ENCODE peak calls at places on chromosomes 5 and 9, in six cellular contexts. One of them, this sample, is unnamed.

GRCh38 chr9:111731916-111732315 is 62.8 kb downstream of the SHOC1 start:
- DNase-seq in AG10803: peak; percentile 72
- DNase-seq in fibroblast of pulmonary artery: peak; percentile 29
- DNase-seq in right cardiac atrium: no peak
- DNase-seq in IMR-90: peak; percentile 11
- DNase-seq in hepatocyte: no peak
- DNase-seq in this sample: no peak

GRCh38 chr9:81782313-81782712 is 93.0 kb upstream of the TLE1 start:
- DNase-seq in hepatocyte: no peak
- DNase-seq in IMR-90: no peak
- DNase-seq in right cardiac atrium: no peak
- DNase-seq in fibroblast of pulmonary artery: no peak
- DNase-seq in AG10803: no peak
- DNase-seq in this sample: no peak

GRCh38 chr5:1124181-1125029 is 12.5 kb upstream of the SLC12A7 start:
- DNase-seq in fibroblast of pulmonary artery: no peak
- DNase-seq in IMR-90: no peak
- DNase-seq in right cardiac atrium: no peak
- DNase-seq in AG10803: no peak
- DNase-seq in hepatocyte: no peak
- DNase-seq in this sample: no peak

GRCh38 chr9:130368631-130369103 is 76.1 kb upstream of the ASS1 start:
- DNase-seq in IMR-90: no peak
- DNase-seq in fibroblast of pulmonary artery: no peak
- DNase-seq in hepatocyte: no peak
- DNase-seq in right cardiac atrium: no peak
- DNase-seq in AG10803: no peak
- DNase-seq in this sample: no peak

GRCh38 chr5:165119175-165119574 is 1613.8 kb downstream of the MAT2B start:
- DNase-seq in AG10803: no peak
- DNase-seq in IMR-90: no peak
- DNase-seq in fibroblast of pulmonary artery: no peak
- DNase-seq in right cardiac atrium: no peak
- DNase-seq in hepatocyte: no peak
- DNase-seq in this sample: no peak

GRCh38 chr5:177382423-177383029 is 1.7 kb upstream of the SLC34A1 start:
- DNase-seq in right cardiac atrium: no peak
- DNase-seq in fibroblast of pulmonary artery: peak; percentile 49
- DNase-seq in IMR-90: peak; percentile 18
- DNase-seq in hepatocyte: peak; percentile 40
- DNase-seq in AG10803: peak; percentile 30
- DNase-seq in this sample: no peak

GRCh38 chr5:60789541-60789940 is 54.5 kb downstream of the ELOVL7 start:
- DNase-seq in fibroblast of pulmonary artery: no peak
- DNase-seq in AG10803: no peak
- DNase-seq in hepatocyte: no peak
- DNase-seq in right cardiac atrium: no peak
- DNase-seq in IMR-90: no peak
- DNase-seq in this sample: no peak

GRCh38 chr9:93094294-93095204 is 1.5 kb upstream of the CARD19 start:
- DNase-seq in hepatocyte: no peak
- DNase-seq in AG10803: no peak
- DNase-seq in IMR-90: no peak
- DNase-seq in right cardiac atrium: peak; percentile 66
- DNase-seq in fibroblast of pulmonary artery: no peak
- DNase-seq in this sample: no peak

GRCh38 chr9:135239769-135240141 is 152.3 kb downstream of the OLFM1 start:
- DNase-seq in right cardiac atrium: no peak
- DNase-seq in IMR-90: no peak
- DNase-seq in AG10803: no peak
- DNase-seq in hepatocyte: no peak
- DNase-seq in fibroblast of pulmonary artery: no peak
- DNase-seq in this sample: no peak

GRCh38 chr5:31645420-31646081 is 6.6 kb downstream of the PDZD2 start:
- DNase-seq in fibroblast of pulmonary artery: no peak
- DNase-seq in IMR-90: no peak
- DNase-seq in AG10803: no peak
- DNase-seq in right cardiac atrium: no peak
- DNase-seq in hepatocyte: no peak
- DNase-seq in this sample: no peak

GRCh38 chr5:15131909-15132308 is 260.3 kb upstream of the ANKH start:
- DNase-seq in fibroblast of pulmonary artery: no peak
- DNase-seq in right cardiac atrium: no peak
- DNase-seq in AG10803: no peak
- DNase-seq in hepatocyte: no peak
- DNase-seq in IMR-90: no peak
- DNase-seq in this sample: no peak

GRCh38 chr9:14165376-14166035 is 148.4 kb downstream of the NFIB start:
- DNase-seq in IMR-90: no peak
- DNase-seq in right cardiac atrium: no peak
- DNase-seq in AG10803: no peak
- DNase-seq in fibroblast of pulmonary artery: peak; percentile 29
- DNase-seq in hepatocyte: no peak
- DNase-seq in this sample: no peak

GRCh38 chr5:61263072-61263471 is 69.0 kb upstream of the ZSWIM6 start:
- DNase-seq in fibroblast of pulmonary artery: no peak
- DNase-seq in IMR-90: no peak
- DNase-seq in right cardiac atrium: no peak
- DNase-seq in hepatocyte: no peak
- DNase-seq in AG10803: no peak
- DNase-seq in this sample: no peak

GRCh38 chr9:114446036-114446435 is 58.3 kb upstream of the AKNA start:
- DNase-seq in IMR-90: peak; percentile 37
- DNase-seq in right cardiac atrium: no peak
- DNase-seq in hepatocyte: no peak
- DNase-seq in fibroblast of pulmonary artery: peak; percentile 50
- DNase-seq in AG10803: peak; percentile 65
- DNase-seq in this sample: no peak

GRCh38 chr9:72486606-72486955 is 34.8 kb upstream of the TMC1 start:
- DNase-seq in AG10803: no peak
- DNase-seq in hepatocyte: no peak
- DNase-seq in right cardiac atrium: no peak
- DNase-seq in IMR-90: no peak
- DNase-seq in fibroblast of pulmonary artery: no peak
- DNase-seq in this sample: no peak

GRCh38 chr9:87792831-87793288 is 66.9 kb downstream of the CTSL start:
- DNase-seq in IMR-90: peak; percentile 43
- DNase-seq in right cardiac atrium: peak; percentile 77
- DNase-seq in AG10803: peak; percentile 68
- DNase-seq in fibroblast of pulmonary artery: peak; percentile 82
- DNase-seq in hepatocyte: peak; percentile 71
- DNase-seq in this sample: no peak

GRCh38 chr5:89729623-89730390 is 679.7 kb downstream of the CETN3 start:
- DNase-seq in hepatocyte: peak; percentile 15
- DNase-seq in right cardiac atrium: no peak
- DNase-seq in IMR-90: no peak
- DNase-seq in AG10803: peak; percentile 3
- DNase-seq in fibroblast of pulmonary artery: no peak
- DNase-seq in this sample: no peak

GRCh38 chr5:74149395-74149794 is 491.1 kb downstream of the ENC1 start:
- DNase-seq in right cardiac atrium: peak; percentile 35
- DNase-seq in hepatocyte: no peak
- DNase-seq in AG10803: peak; percentile 81
- DNase-seq in fibroblast of pulmonary artery: peak; percentile 88
- DNase-seq in IMR-90: peak; percentile 91
- DNase-seq in this sample: no peak

GRCh38 chr5:137498301-137498735 is 808 bp downstream of the SPOCK1 start:
- DNase-seq in AG10803: no peak
- DNase-seq in hepatocyte: peak; percentile 20
- DNase-seq in fibroblast of pulmonary artery: peak; percentile 36
- DNase-seq in IMR-90: no peak
- DNase-seq in right cardiac atrium: peak; percentile 33
- DNase-seq in this sample: no peak

GRCh38 chr9:137070906-137071275 is 534 bp upstream of the SAPCD2 start:
- DNase-seq in hepatocyte: no peak
- DNase-seq in right cardiac atrium: peak; percentile 67
- DNase-seq in IMR-90: no peak
- DNase-seq in AG10803: no peak
- DNase-seq in fibroblast of pulmonary artery: no peak
- DNase-seq in this sample: peak; percentile 81

GRCh38 chr5:124755565-124755964 is 9.1 kb upstream of the ZNF608 start:
- DNase-seq in hepatocyte: no peak
- DNase-seq in IMR-90: no peak
- DNase-seq in right cardiac atrium: no peak
- DNase-seq in AG10803: no peak
- DNase-seq in fibroblast of pulmonary artery: no peak
- DNase-seq in this sample: no peak

GRCh38 chr5:149439899-149440655 is 61.0 kb upstream of the IL17B start:
- DNase-seq in hepatocyte: peak; percentile 89
- DNase-seq in AG10803: no peak
- DNase-seq in right cardiac atrium: no peak
- DNase-seq in fibroblast of pulmonary artery: peak; percentile 58
- DNase-seq in IMR-90: peak; percentile 47
- DNase-seq in this sample: peak; percentile 65

GRCh38 chr5:44845777-44846176 is 37.0 kb downstream of the MRPS30 start:
- DNase-seq in fibroblast of pulmonary artery: no peak
- DNase-seq in hepatocyte: no peak
- DNase-seq in right cardiac atrium: no peak
- DNase-seq in IMR-90: no peak
- DNase-seq in AG10803: no peak
- DNase-seq in this sample: no peak

GRCh38 chr5:115415143-115415491 is 118.7 kb upstream of the CCDC112 start:
- DNase-seq in fibroblast of pulmonary artery: peak; percentile 92
- DNase-seq in right cardiac atrium: peak; percentile 50
- DNase-seq in hepatocyte: peak; percentile 74
- DNase-seq in AG10803: peak; percentile 31
- DNase-seq in IMR-90: peak; percentile 82
- DNase-seq in this sample: peak; percentile 23

GRCh38 chr5:169467382-169467781 is 116.2 kb upstream of the SPDL1 start:
- DNase-seq in fibroblast of pulmonary artery: peak; percentile 4
- DNase-seq in IMR-90: no peak
- DNase-seq in AG10803: no peak
- DNase-seq in hepatocyte: no peak
- DNase-seq in right cardiac atrium: no peak
- DNase-seq in this sample: no peak

GRCh38 chr9:98518556-98518955 is 190.2 kb downstream of the GABBR2 start:
- DNase-seq in right cardiac atrium: no peak
- DNase-seq in AG10803: no peak
- DNase-seq in hepatocyte: no peak
- DNase-seq in IMR-90: no peak
- DNase-seq in fibroblast of pulmonary artery: no peak
- DNase-seq in this sample: no peak

GRCh38 chr9:98519641-98520040 is 189.1 kb downstream of the GABBR2 start:
- DNase-seq in fibroblast of pulmonary artery: no peak
- DNase-seq in AG10803: no peak
- DNase-seq in right cardiac atrium: no peak
- DNase-seq in hepatocyte: no peak
- DNase-seq in IMR-90: no peak
- DNase-seq in this sample: no peak

GRCh38 chr9:98516205-98516896 is 192.4 kb downstream of the GABBR2 start:
- DNase-seq in AG10803: no peak
- DNase-seq in fibroblast of pulmonary artery: no peak
- DNase-seq in hepatocyte: no peak
- DNase-seq in IMR-90: no peak
- DNase-seq in right cardiac atrium: no peak
- DNase-seq in this sample: no peak

GRCh38 chr9:98516897-98517503 is 191.7 kb downstream of the GABBR2 start:
- DNase-seq in IMR-90: no peak
- DNase-seq in right cardiac atrium: no peak
- DNase-seq in AG10803: no peak
- DNase-seq in fibroblast of pulmonary artery: no peak
- DNase-seq in hepatocyte: no peak
- DNase-seq in this sample: no peak

DNA sequence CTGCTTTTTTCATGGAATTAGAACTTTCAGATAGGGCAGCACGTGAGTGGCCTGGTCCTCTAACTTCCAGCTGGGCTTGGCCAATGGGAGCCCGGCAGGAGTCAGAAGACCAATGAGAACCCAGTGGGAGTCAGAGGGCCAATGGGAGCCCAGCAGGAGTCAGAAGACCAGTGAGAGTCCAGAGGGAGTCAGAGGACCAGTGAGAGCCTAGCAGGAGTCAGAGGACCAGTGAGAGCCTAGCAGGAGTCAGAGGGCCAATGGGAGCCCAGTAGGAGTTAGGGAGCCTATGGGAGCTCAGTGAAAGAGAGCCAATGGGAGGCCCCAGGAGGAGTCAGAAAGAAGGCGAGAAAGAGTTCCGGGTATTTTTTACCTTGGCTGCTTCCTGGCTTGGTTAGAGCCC is 191.0 kb downstream of the GABBR2 start:
- DNase-seq in right cardiac atrium: no peak
- DNase-seq in IMR-90: no peak
- DNase-seq in hepatocyte: no peak
- DNase-seq in fibroblast of pulmonary artery: no peak
- DNase-seq in AG10803: no peak
- DNase-seq in this sample: no peak
- H3K4me3 ChIP-seq in right cardiac atrium: no peak overlapping the region
- H3K4me3 ChIP-seq in IMR-90: no peak overlapping the region
- H3K4me3 ChIP-seq in hepatocyte: no peak overlapping the region
- H3K4me3 ChIP-seq in fibroblast of pulmonary artery: no peak overlapping the region
- H3K4me3 ChIP-seq in AG10803: no peak overlapping the region
- H3K4me3 ChIP-seq in this sample: no peak overlapping the region

GRCh38 chr9:5632540-5632939 is 3.6 kb downstream of the RIC1 start:
- DNase-seq in IMR-90: no peak
- DNase-seq in fibroblast of pulmonary artery: no peak
- DNase-seq in right cardiac atrium: no peak
- DNase-seq in hepatocyte: no peak
- DNase-seq in AG10803: no peak
- DNase-seq in this sample: no peak
- H3K4me3 ChIP-seq in IMR-90: no peak overlapping the region
- H3K4me3 ChIP-seq in fibroblast of pulmonary artery: no peak overlapping the region
- H3K4me3 ChIP-seq in right cardiac atrium: no peak overlapping the region
- H3K4me3 ChIP-seq in hepatocyte: no peak overlapping the region
- H3K4me3 ChIP-seq in AG10803: no peak overlapping the region
- H3K4me3 ChIP-seq in this sample: no peak overlapping the region

GRCh38 chr9:123568691-123569342 is 212.8 kb downstream of the CRB2 start:
- DNase-seq in hepatocyte: no peak
- DNase-seq in AG10803: peak; percentile 72
- DNase-seq in fibroblast of pulmonary artery: peak; percentile 37
- DNase-seq in right cardiac atrium: no peak
- DNase-seq in IMR-90: peak; percentile 50
- DNase-seq in this sample: no peak
- H3K4me3 ChIP-seq in hepatocyte: no peak overlapping the region
- H3K4me3 ChIP-seq in AG10803: no peak overlapping the region
- H3K4me3 ChIP-seq in fibroblast of pulmonary artery: no peak overlapping the region
- H3K4me3 ChIP-seq in right cardiac atrium: no peak overlapping the region
- H3K4me3 ChIP-seq in IMR-90: no peak overlapping the region
- H3K4me3 ChIP-seq in this sample: no peak overlapping the region

DNA sequence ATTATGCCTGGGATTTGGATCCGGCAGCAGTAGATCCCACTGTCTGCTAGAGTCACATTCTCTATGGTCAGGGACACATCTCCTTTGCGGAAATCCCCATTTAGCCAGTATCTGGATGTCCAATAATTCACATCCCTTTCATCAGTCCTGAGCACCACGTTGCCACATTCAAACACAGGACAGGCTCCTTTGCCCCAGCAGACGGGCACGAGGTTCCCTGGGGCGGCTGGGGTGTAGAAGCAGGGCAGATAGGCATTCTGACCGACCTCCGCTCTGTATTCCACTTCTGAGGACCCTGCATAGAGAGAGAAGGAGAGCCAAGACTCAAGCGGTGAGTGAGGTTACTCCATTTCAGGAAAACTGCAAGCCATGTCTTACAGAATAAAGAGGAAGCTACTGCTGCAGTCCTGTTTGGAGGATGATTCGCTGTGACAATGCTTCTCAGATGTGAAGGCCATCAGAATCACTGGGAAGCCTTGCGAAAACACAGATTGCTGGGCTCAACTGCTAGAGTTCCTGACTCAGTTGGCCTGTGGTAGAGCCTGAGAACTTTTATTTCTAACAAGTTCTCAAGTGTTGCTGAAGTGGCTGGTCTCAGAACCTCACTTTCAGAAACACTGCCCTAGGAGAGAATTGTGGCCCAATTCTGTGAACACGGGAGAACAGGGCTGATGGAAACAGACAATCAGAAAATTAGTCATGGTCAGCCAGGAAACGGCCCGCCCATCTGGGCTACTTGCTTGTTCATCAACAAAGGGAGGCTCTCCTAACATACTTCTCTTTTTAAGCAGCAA is 2.0 kb downstream of the HAVCR2 start:
- DNase-seq in AG10803: no peak
- DNase-seq in right cardiac atrium: peak; percentile 57
- DNase-seq in hepatocyte: no peak
- DNase-seq in IMR-90: peak; percentile 3
- DNase-seq in fibroblast of pulmonary artery: no peak
- DNase-seq in this sample: no peak
- H3K4me3 ChIP-seq in AG10803: no peak overlapping the region
- H3K4me3 ChIP-seq in right cardiac atrium: no peak overlapping the region
- H3K4me3 ChIP-seq in hepatocyte: no peak overlapping the region
- H3K4me3 ChIP-seq in IMR-90: no peak overlapping the region
- H3K4me3 ChIP-seq in fibroblast of pulmonary artery: no peak overlapping the region
- H3K4me3 ChIP-seq in this sample: no peak overlapping the region

This sample was measured in HAP-1.